ENCODE peak calls at places on chromosome 10, in five cellular contexts. E, L, T, N and Y are unnamed samples. For H3K9me3, the result is how much of the 10 kb centered on the place peaks cover.

GRCh38 chr10:5486852-5487235 is 12.5 kb downstream of the CALML5 start:
- DNase-seq in L (peak), T (no peak), E (peak), N (no peak), Y (no peak)

GRCh38 chr10:85642082-85642420 is 724.5 kb downstream of the GRID1 start:
- DNase-seq in T (no peak), L (no peak), E (no peak), N (no peak), Y (no peak)

GRCh38 chr10:86836044-86836443 is 79.6 kb downstream of the BMPR1A start:
- DNase-seq in T (no peak), N (no peak), E (no peak), L (no peak), Y (no peak)

GRCh38 chr10:480928-481551 is 208.4 kb downstream of the DIP2C start:
- DNase-seq in T (no peak), E (peak), N (no peak), L (no peak), Y (no peak)

GRCh38 chr10:3107426-3107961 is 40.1 kb downstream of the PFKP start:
- DNase-seq in N (no peak), L (no peak), E (peak), T (no peak), Y (no peak)

GRCh38 chr10:34960983-34961382 is 129.2 kb downstream of the CUL2 start:
- DNase-seq in L (no peak), E (no peak), N (no peak), T (no peak), Y (no peak)

GRCh38 chr10:76550806-76551205 is 1086.8 kb downstream of the KCNMA1 start:
- DNase-seq in E (no peak), T (no peak), L (no peak), N (no peak), Y (no peak)

GRCh38 chr10:22321156-22321711 is 335 bp downstream of the BMI1 start:
- DNase-seq in N (peak), T (peak), E (peak), L (peak), Y (peak)

GRCh38 chr10:133258066-133258817 is 18.4 kb downstream of the ADAM8 start:
- DNase-seq in N (peak), E (no peak), L (peak), T (no peak), Y (no peak)

GRCh38 chr10:61992683-61993629 is 91.5 kb downstream of the ARID5B start:
- DNase-seq in N (peak), L (no peak), E (no peak), T (peak), Y (peak)

GRCh38 chr10:104735469-104735868 is 94.4 kb downstream of the SORCS3 start:
- DNase-seq in N (no peak), E (no peak), T (no peak), L (no peak), Y (no peak)

GRCh38 chr10:127151981-127152699 is 44.3 kb downstream of the INSYN2A start:
- DNase-seq in E (no peak), N (no peak), L (no peak), T (no peak), Y (no peak)

GRCh38 chr10:103660364-103661197 is 167.1 kb downstream of the NEURL1 start:
- DNase-seq in T (no peak), E (peak), N (no peak), L (peak), Y (no peak)

GRCh38 chr10:3516191-3516590 is 268.8 kb downstream of the KLF6 start:
- DNase-seq in L (no peak), E (no peak), T (no peak), N (no peak), Y (no peak)

GRCh38 chr10:30437039-30437781 is 3.2 kb downstream of the MAP3K8 start:
- DNase-seq in E (no peak), T (no peak), L (no peak), N (peak), Y (no peak)

GRCh38 chr10:61900829-61901783 is at the start of gene ARID5B:
- DNase-seq in E (no peak), N (peak), L (no peak), T (peak), Y (peak)

GRCh38 chr10:63498665-63499064 is 22.5 kb upstream of the REEP3 start:
- DNase-seq in T (no peak), N (no peak), L (no peak), E (no peak), Y (no peak)

GRCh38 chr10:44801383-44802327 is 109.5 kb upstream of the TMEM72 start:
- DNase-seq in L (peak), T (no peak), E (peak), N (no peak), Y (no peak)

GRCh38 chr10:113666682-113667252 is 2.9 kb upstream of the NRAP start:
- DNase-seq in N (no peak), L (no peak), T (no peak), E (no peak), Y (no peak)

GRCh38 chr10:22251751-22252285 is 34.0 kb upstream of the EBLN1 start:
- DNase-seq in N (peak), T (peak), E (peak), L (peak), Y (peak)

GRCh38 chr10:78354101-78354500 is 320.4 kb downstream of the RPS24 start:
- DNase-seq in E (no peak), N (no peak), L (no peak), T (no peak), Y (no peak)

GRCh38 chr10:86257683-86258082 is 108.9 kb downstream of the GRID1 start:
- DNase-seq in N (no peak), E (no peak), L (no peak), T (no peak), Y (no peak)

GRCh38 chr10:86851329-86852207 is 95.1 kb downstream of the BMPR1A start:
- DNase-seq in E (peak), L (no peak), T (no peak), N (no peak), Y (no peak)

GRCh38 chr10:50421026-50421719 is 169.9 kb upstream of the ASAH2 start:
- DNase-seq in N (no peak), L (no peak), E (no peak), T (no peak), Y (no peak)

GRCh38 chr10:33229944-33230267 is 104.6 kb downstream of the NRP1 start:
- DNase-seq in E (no peak), N (no peak), L (no peak), T (no peak), Y (no peak)

GRCh38 chr10:95819620-95820329 is 63.8 kb downstream of the ENTPD1 start:
- DNase-seq in T (no peak), L (no peak), E (no peak), N (no peak), Y (no peak)

GRCh38 chr10:7283246-7283645 is 127.6 kb downstream of the SFMBT2 start:
- DNase-seq in N (no peak), L (no peak), E (no peak), T (no peak), Y (no peak)

GRCh38 chr10:130300608-130301025 is 164.4 kb downstream of the GLRX3 start:
- DNase-seq in E (peak), N (peak), T (peak), L (peak), Y (no peak)

DNA sequence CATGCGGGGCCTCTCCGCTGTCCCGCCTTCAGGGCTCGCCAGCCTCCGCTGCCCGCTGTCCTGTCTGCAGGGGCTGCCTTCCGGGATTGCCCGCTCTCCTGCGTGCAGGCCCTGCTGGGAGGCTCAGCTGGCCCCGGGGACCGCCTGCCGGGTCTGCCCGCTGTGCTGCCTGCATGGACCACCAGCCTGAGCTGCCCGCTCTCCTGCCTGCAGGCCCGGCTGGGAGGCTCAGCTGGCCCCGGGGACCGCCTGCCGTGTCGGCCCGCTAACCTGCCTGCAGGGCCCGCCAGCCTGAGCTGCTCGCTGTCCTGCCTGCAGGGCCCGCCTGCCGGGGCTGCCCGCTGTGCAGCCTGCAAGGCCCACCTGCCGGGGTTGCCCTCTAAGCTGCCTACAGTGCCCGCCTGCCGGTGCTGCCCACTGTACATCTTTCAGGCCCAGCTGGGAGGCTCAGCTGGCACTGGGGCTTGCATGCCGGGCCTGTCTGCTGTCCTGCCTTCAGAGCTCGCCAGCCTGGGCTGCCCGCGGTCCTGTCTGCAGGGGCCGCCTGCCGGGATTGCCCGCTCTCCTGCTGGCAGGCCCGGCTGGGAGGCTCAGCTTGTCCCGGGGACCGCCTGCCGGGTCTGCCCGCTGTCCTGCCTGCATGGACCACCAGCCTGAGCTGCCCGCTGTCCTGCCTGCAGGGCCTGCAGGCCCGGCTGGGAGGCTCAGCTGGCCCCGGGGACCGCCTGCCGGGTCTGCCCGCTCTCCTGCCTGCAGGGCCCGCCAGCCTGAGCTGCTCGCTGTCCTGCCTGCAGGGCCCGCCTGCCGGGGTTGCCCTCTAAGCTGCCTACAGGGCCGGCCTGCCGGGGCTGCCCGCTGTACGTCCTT is 165.1 kb downstream of the GLRX3 start:
- DNase-seq in T (peak), N (peak), E (peak), L (peak), Y (peak)
- H3K9me3 ChIP-seq in T (under half), N (under half), E (under half), L (half or more), Y (under half)

GRCh38 chr10:43645866-43646265 is 2.8 kb downstream of the ZNF32 start:
- DNase-seq in T (no peak), E (no peak), L (no peak), N (no peak), Y (no peak)

GRCh38 chr10:43640603-43641002 is 8.1 kb downstream of the ZNF32 start:
- DNase-seq in N (no peak), T (no peak), E (no peak), L (no peak), Y (no peak)

GRCh38 chr10:43647576-43647975 is 1.1 kb downstream of the ZNF32 start:
- DNase-seq in T (no peak), E (no peak), N (no peak), L (no peak), Y (no peak)

GRCh38 chr10:43648083-43648391 is 644 bp downstream of the ZNF32 start:
- DNase-seq in T (no peak), N (no peak), L (no peak), E (no peak), Y (no peak)

GRCh38 chr10:43644252-43644651 is 4.4 kb downstream of the ZNF32 start:
- DNase-seq in N (no peak), L (no peak), T (no peak), E (no peak), Y (no peak)
- H3K9me3 ChIP-seq in N (half or more), L (half or more), T (under half), E (half or more), Y (under half)

GRCh38 chr10:131774618-131775443 is 126.0 kb upstream of the PPP2R2D start:
- DNase-seq in N (no peak), T (no peak), L (no peak), E (no peak), Y (no peak)

GRCh38 chr10:131777162-131777561 is 123.6 kb upstream of the PPP2R2D start:
- DNase-seq in L (no peak), N (no peak), T (no peak), E (no peak), Y (no peak)

GRCh38 chr10:131775444-131775832 is 125.4 kb upstream of the PPP2R2D start:
- DNase-seq in T (no peak), E (no peak), N (no peak), L (no peak), Y (no peak)

GRCh38 chr10:131776496-131776895 is 124.3 kb upstream of the PPP2R2D start:
- DNase-seq in L (no peak), E (no peak), T (no peak), N (no peak), Y (no peak)

GRCh38 chr10:131775833-131776232 is 125.0 kb upstream of the PPP2R2D start:
- DNase-seq in T (no peak), L (no peak), E (no peak), N (no peak), Y (no peak)
- H3K9me3 ChIP-seq in T (under half), L (under half), E (under half), N (under half), Y (under half)

GRCh38 chr10:14306201-14306600 is 24.5 kb downstream of the FRMD4A start:
- DNase-seq in E (no peak), T (no peak), L (no peak), N (no peak), Y (no peak)

GRCh38 chr10:14299516-14299915 is 31.2 kb downstream of the FRMD4A start:
- DNase-seq in E (no peak), L (no peak), N (no peak), T (no peak), Y (no peak)

GRCh38 chr10:14296081-14296709 is 34.5 kb downstream of the FRMD4A start:
- DNase-seq in L (no peak), N (no peak), E (no peak), T (no peak), Y (no peak)

GRCh38 chr10:14304029-14304428 is 26.7 kb downstream of the FRMD4A start:
- DNase-seq in E (no peak), L (no peak), T (no peak), N (no peak), Y (no peak)

GRCh38 chr10:14302035-14302434 is 28.7 kb downstream of the FRMD4A start:
- DNase-seq in L (no peak), T (no peak), N (no peak), E (no peak), Y (no peak)
- H3K9me3 ChIP-seq in L (under half), T (under half), N (under half), E (under half), Y (under half)

GRCh38 chr10:83753490-83753889 is 385.8 kb upstream of the GHITM start:
- DNase-seq in T (no peak), N (no peak), L (no peak), E (no peak), Y (no peak)
- H3K9me3 ChIP-seq in T (under half), N (under half), L (half or more), E (under half), Y (under half)

GRCh38 chr10:1646332-1646731 is 91.0 kb downstream of the ADARB2 start:
- DNase-seq in T (no peak), N (no peak), E (no peak), L (no peak), Y (no peak)

GRCh38 chr10:1651280-1651975 is 85.9 kb downstream of the ADARB2 start:
- DNase-seq in L (no peak), N (no peak), T (no peak), E (no peak), Y (no peak)

GRCh38 chr10:1650542-1651279 is 86.6 kb downstream of the ADARB2 start:
- DNase-seq in E (no peak), T (no peak), L (no peak), N (no peak), Y (no peak)

GRCh38 chr10:1645896-1646295 is 91.4 kb downstream of the ADARB2 start:
- DNase-seq in E (no peak), T (no peak), L (no peak), N (no peak), Y (no peak)

DNA sequence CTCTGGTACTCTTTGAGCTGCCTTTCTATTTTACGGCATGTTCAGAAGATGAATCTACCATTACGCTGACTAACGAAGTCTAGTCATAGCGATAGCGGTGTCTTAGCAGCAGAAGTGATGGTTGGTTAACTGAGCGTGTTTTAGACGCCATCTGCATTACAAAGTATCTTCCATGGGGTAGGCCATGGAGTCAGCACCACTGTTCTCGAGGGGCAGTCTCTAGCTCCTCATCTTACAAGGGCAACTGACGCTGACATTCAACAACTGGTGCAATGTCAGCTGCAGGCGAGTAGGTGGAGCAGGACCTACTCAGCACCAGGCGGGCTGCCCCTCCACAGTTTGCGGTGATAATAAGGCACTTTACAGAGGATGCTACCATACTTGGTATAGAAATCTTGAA is 88.7 kb downstream of the ADARB2 start:
- DNase-seq in N (no peak), T (no peak), E (no peak), L (no peak), Y (no peak)
- H3K9me3 ChIP-seq in N (under half), T (under half), E (under half), L (under half), Y (under half)

GRCh38 chr10:42548254-42548653 is 90.1 kb downstream of the ZNF33B start:
- DNase-seq in L (no peak), N (no peak), T (no peak), E (no peak), Y (no peak)

GRCh38 chr10:42544945-42545344 is 93.4 kb downstream of the ZNF33B start:
- DNase-seq in L (no peak), N (no peak), T (no peak), E (no peak), Y (no peak)

GRCh38 chr10:42549851-42550250 is 88.5 kb downstream of the ZNF33B start:
- DNase-seq in T (no peak), E (no peak), N (no peak), L (no peak), Y (no peak)

GRCh38 chr10:42543840-42544372 is 94.5 kb downstream of the ZNF33B start:
- DNase-seq in T (no peak), L (no peak), E (no peak), N (no peak), Y (no peak)
- H3K9me3 ChIP-seq in T (under half), L (half or more), E (under half), N (under half), Y (under half)

GRCh38 chr10:9759596-9759995 is 1258.1 kb upstream of the CELF2 start:
- DNase-seq in T (no peak), E (no peak), N (no peak), L (no peak), Y (no peak)
- H3K9me3 ChIP-seq in T (under half), E (under half), N (under half), L (under half), Y (under half)

GRCh38 chr10:14936584-14936983 is 17.3 kb downstream of the DCLRE1C start:
- DNase-seq in N (no peak), T (no peak), E (no peak), L (no peak), Y (no peak)
- H3K9me3 ChIP-seq in N (under half), T (under half), E (under half), L (under half), Y (under half)